ENCODE peak calls at places on chromosome 4, in seven cellular contexts. H is stimulated activated CD8-positive, alpha-beta memory T cell treated with anti-CD3 and anti-CD28 coated beads, Interleukin-12 subunit alpha, Interleukin-12 subunit beta, amount 100 ng/mL, for 4 hours; C is cardiac muscle cell; M is HuH-7.5; Q is T-helper 1 cell; P is AG09319; W is lower lobe of right lung. Z is an unnamed sample.

GRCh38 chr4:164949448-164950118 is 27.9 kb downstream of the TRIM61 start:
- DNase-seq in H (no peak), C (no peak), M (no peak), Q (no peak), P (no peak), W (no peak), Z (no peak)

GRCh38 chr4:154367659-154368058 is 123.9 kb downstream of the DCHS2 start:
- DNase-seq in H (no peak), C (no peak), M (no peak), Q (no peak), P (no peak), W (no peak), Z (no peak)

GRCh38 chr4:17098946-17099345 is 200.5 kb upstream of the LDB2 start:
- DNase-seq in H (no peak), C (no peak), M (no peak), Q (no peak), P (no peak), W (no peak), Z (no peak)

GRCh38 chr4:163544407-163545038 is 50.0 kb downstream of the TMA16 start:
- DNase-seq in H (peak), C (peak), M (peak), Q (peak), P (no peak), W (peak), Z (peak)

GRCh38 chr4:174156239-174156826 is 127.1 kb downstream of the FBXO8 start:
- DNase-seq in H (no peak), C (peak), M (peak), Q (no peak), P (peak), W (no peak), Z (no peak)

GRCh38 chr4:15883611-15884243 is 54.8 kb downstream of the FGFBP1 start:
- DNase-seq in H (no peak), C (no peak), M (no peak), Q (no peak), P (no peak), W (no peak), Z (no peak)

GRCh38 chr4:114472269-114473032 is 126.2 kb upstream of the UGT8 start:
- DNase-seq in H (no peak), C (no peak), M (no peak), Q (no peak), P (no peak), W (no peak), Z (no peak)

GRCh38 chr4:159283697-159284492 is 181.0 kb downstream of the RAPGEF2 start:
- DNase-seq in H (no peak), C (peak), M (no peak), Q (no peak), P (no peak), W (no peak), Z (no peak)

GRCh38 chr4:186719925-186720694 is 3.5 kb downstream of the FAT1 start:
- DNase-seq in H (no peak), C (peak), M (no peak), Q (no peak), P (no peak), W (no peak), Z (no peak)

GRCh38 chr4:89248879-89249281 is 58.7 kb downstream of the GPRIN3 start:
- DNase-seq in H (no peak), C (no peak), M (no peak), Q (no peak), P (no peak), W (no peak), Z (no peak)

GRCh38 chr4:5789141-5789540 is 78.1 kb downstream of the EVC start:
- DNase-seq in H (no peak), C (no peak), M (no peak), Q (no peak), P (no peak), W (no peak), Z (no peak)

GRCh38 chr4:683247-683897 is 5.6 kb downstream of the SLC49A3 start:
- DNase-seq in H (no peak), C (no peak), M (no peak), Q (no peak), P (no peak), W (no peak), Z (no peak)

GRCh38 chr4:31298737-31299136 is 578.6 kb downstream of the PCDH7 start:
- DNase-seq in H (no peak), C (no peak), M (no peak), Q (no peak), P (no peak), W (no peak), Z (no peak)

GRCh38 chr4:68344049-68344448 is 5.8 kb downstream of the YTHDC1 start:
- DNase-seq in H (no peak), C (no peak), M (no peak), Q (no peak), P (no peak), W (no peak), Z (no peak)

GRCh38 chr4:5708171-5708828 is at the start of gene EVC2:
- DNase-seq in H (peak), C (peak), M (no peak), Q (no peak), P (peak), W (peak), Z (no peak)

GRCh38 chr4:145034727-145035211 is 63.2 kb downstream of the ANAPC10 start:
- DNase-seq in H (no peak), C (peak), M (no peak), Q (no peak), P (peak), W (no peak), Z (no peak)

GRCh38 chr4:121952290-121952689 is 430 bp upstream of the TRPC3 start:
- DNase-seq in H (no peak), C (no peak), M (no peak), Q (no peak), P (no peak), W (no peak), Z (no peak)

GRCh38 chr4:82753725-82754410 is 44.7 kb downstream of the SCD5 start:
- DNase-seq in H (no peak), C (no peak), M (no peak), Q (no peak), P (no peak), W (no peak), Z (no peak)

GRCh38 chr4:19583827-19584569 is 667.7 kb upstream of the SLIT2 start:
- DNase-seq in H (no peak), C (peak), M (no peak), Q (no peak), P (no peak), W (no peak), Z (no peak)

GRCh38 chr4:176270669-176271068 is 1.6 kb upstream of the ASB5 start:
- DNase-seq in H (no peak), C (peak), M (no peak), Q (no peak), P (peak), W (no peak), Z (no peak)

GRCh38 chr4:64144994-64145393 is 264.3 kb downstream of the TECRL start:
- DNase-seq in H (no peak), C (no peak), M (no peak), Q (no peak), P (no peak), W (no peak), Z (no peak)

GRCh38 chr4:14294611-14295010 is 667.1 kb upstream of the BOD1L1 start:
- DNase-seq in H (no peak), C (no peak), M (no peak), Q (no peak), P (no peak), W (no peak), Z (no peak)

GRCh38 chr4:76377922-76378321 is 43.0 kb downstream of the CCDC158 start:
- DNase-seq in H (no peak), C (peak), M (no peak), Q (no peak), P (no peak), W (peak), Z (peak)

GRCh38 chr4:153113061-153113837 is 91.0 kb upstream of the TRIM2 start:
- DNase-seq in H (no peak), C (peak), M (no peak), Q (no peak), P (no peak), W (no peak), Z (peak)

GRCh38 chr4:7762376-7763040 is 177.2 kb downstream of the AFAP1 start:
- DNase-seq in H (no peak), C (no peak), M (no peak), Q (no peak), P (no peak), W (peak), Z (no peak)

GRCh38 chr4:54940996-54941395 is 184.4 kb downstream of the KDR start:
- DNase-seq in H (no peak), C (no peak), M (no peak), Q (no peak), P (no peak), W (no peak), Z (peak)